ENCODE peak calls at places on chromosome 14, in six cellular contexts. U is HCT116, Y is GM12878, M is heart left ventricle, D is spleen, W is A549. F is an unnamed sample. For H3K9me3, the result is how much of the 10 kb centered on the place peaks cover.

GRCh38 chr14:59482471-59483331 is 1.5 kb downstream of the L3HYPDH start:
- DNase-seq in U (peak), M (no peak), Y (no peak), W (peak), D (no peak), F (peak)

GRCh38 chr14:22641851-22642250 is 2.3 kb downstream of the OR6J1 start:
- DNase-seq in U (no peak), W (peak), M (no peak), Y (no peak), D (no peak), F (no peak)

GRCh38 chr14:67186369-67186768 is 2.9 kb upstream of the GARIN2 start:
- DNase-seq in U (no peak), W (no peak), Y (no peak), D (no peak), M (no peak), F (no peak)

GRCh38 chr14:45699451-45699850 is 446.4 kb upstream of the MIS18BP1 start:
- DNase-seq in Y (no peak), M (no peak), D (no peak), U (no peak), W (no peak), F (no peak)

GRCh38 chr14:92252291-92252690 is 70.7 kb upstream of the SLC24A4 start:
- DNase-seq in W (no peak), Y (no peak), M (no peak), U (no peak), D (no peak), F (peak)

GRCh38 chr14:105474478-105475268 is at the start of gene CRIP2:
- DNase-seq in Y (no peak), U (no peak), W (peak), D (no peak), M (peak), F (no peak)

GRCh38 chr14:55701638-55702037 is 121.6 kb downstream of the KTN1 start:
- DNase-seq in Y (peak), U (no peak), W (no peak), D (no peak), M (no peak), F (no peak)

GRCh38 chr14:49691031-49691430 is 1.9 kb upstream of the KLHDC1 start:
- DNase-seq in M (no peak), D (no peak), U (no peak), W (no peak), Y (no peak), F (no peak)

GRCh38 chr14:68549057-68549421 is 243.8 kb downstream of the ZFP36L1 start:
- DNase-seq in Y (no peak), M (no peak), U (peak), W (peak), D (no peak), F (peak)

GRCh38 chr14:95681153-95681552 is 5.1 kb upstream of the TCL1B start:
- DNase-seq in Y (no peak), D (no peak), M (no peak), W (no peak), U (no peak), F (peak)

GRCh38 chr14:104284107-104284592 is 145.8 kb downstream of the KIF26A start:
- DNase-seq in W (no peak), Y (no peak), M (peak), U (no peak), D (peak), F (no peak)

GRCh38 chr14:48430805-48431204 is 755.4 kb upstream of the MDGA2 start:
- DNase-seq in Y (no peak), D (peak), M (no peak), U (no peak), W (no peak), F (no peak)

GRCh38 chr14:77603654-77604270 is 12.7 kb downstream of the SPTLC2 start:
- DNase-seq in M (peak), U (no peak), D (no peak), W (peak), Y (no peak), F (peak)

GRCh38 chr14:102929349-102930137 is 7.1 kb downstream of the AMN start:
- DNase-seq in D (no peak), U (no peak), Y (no peak), W (no peak), M (no peak), F (no peak)

GRCh38 chr14:41072776-41073175 is 533.9 kb upstream of the LRFN5 start:
- DNase-seq in U (no peak), W (no peak), D (no peak), M (no peak), Y (no peak), F (no peak)

GRCh38 chr14:21090194-21090939 is 8.1 kb downstream of the ZNF219 start:
- DNase-seq in D (peak), W (peak), U (no peak), M (no peak), Y (no peak), F (no peak)

GRCh38 chr14:60656755-60657608 is 7.7 kb upstream of the SIX1 start:
- DNase-seq in W (peak), Y (peak), M (peak), D (peak), U (no peak), F (peak)

GRCh38 chr14:52000019-52000582 is 10.8 kb downstream of the RTRAF start:
- DNase-seq in Y (no peak), U (no peak), M (no peak), W (no peak), D (no peak), F (no peak)

GRCh38 chr14:63510538-63510937 is 32.6 kb downstream of the PPP2R5E start:
- DNase-seq in W (no peak), U (no peak), D (no peak), M (no peak), Y (peak), F (no peak)

GRCh38 chr14:90780519-90780918 is 35.7 kb downstream of the TTC7B start:
- DNase-seq in W (no peak), D (peak), M (no peak), Y (no peak), U (no peak), F (no peak)

GRCh38 chr14:64721391-64721791 is 17.2 kb downstream of the PLEKHG3 start:
- DNase-seq in U (no peak), Y (no peak), M (peak), D (peak), W (no peak), F (peak)
- H3K9me3 ChIP-seq in U (under half), Y (under half), M (under half), D (under half), W (under half), F (under half)

GRCh38 chr14:94021416-94022157 is 4.6 kb upstream of the OTUB2 start:
- DNase-seq in Y (no peak), D (no peak), W (no peak), M (no peak), U (no peak), F (no peak)
- TF ChIP-seq POLR2A in Y (no peak), D (no peak), W (no peak), M (no peak), U (no peak), F (no peak)

DNA sequence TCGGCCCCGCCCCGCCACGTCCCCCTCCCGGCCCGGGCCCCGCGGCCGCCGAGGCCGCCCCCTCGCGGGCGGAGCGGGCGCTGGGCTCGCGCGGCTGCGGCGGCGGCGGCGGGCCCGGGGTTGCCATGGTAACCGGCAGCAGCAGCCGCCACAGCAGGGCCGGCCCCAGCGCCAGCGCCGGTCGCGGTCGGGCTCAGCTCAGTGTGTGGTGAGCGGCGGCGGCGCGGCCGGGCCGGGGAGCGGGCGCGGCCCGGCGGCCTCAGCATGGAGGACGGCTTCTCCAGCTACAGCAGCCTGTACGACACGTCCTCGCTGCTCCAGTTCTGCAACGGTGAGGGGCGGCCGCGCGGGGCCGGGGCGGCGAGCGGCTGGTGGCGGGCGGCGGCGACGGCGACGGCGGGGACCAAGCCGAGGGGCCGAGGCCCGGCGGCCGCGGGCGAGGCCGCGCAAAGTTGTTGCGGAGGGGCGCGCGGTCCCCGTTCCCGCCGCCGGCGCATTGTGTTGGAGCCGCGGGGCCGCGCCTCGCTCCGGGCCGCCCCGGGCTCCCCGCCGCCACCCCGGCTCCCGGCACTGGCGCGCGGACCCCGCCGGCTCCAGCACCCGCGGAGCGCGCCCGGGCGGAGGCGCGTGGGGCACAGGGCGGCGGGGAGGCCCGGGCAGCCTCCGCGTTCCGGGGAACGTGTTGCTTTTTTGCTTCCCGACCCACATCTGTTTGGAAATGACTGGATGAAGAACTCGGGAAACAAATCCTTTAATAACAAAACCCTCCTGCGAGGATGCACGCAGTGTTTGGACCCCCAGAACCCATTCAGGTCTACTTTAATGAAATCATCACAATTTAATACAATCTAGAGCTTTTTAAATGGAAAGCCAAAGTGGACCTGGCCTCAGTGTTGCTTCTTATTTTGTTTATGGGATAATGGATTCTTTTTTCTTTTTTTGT is at the start of gene EML1:
- DNase-seq in W (peak), D (peak), U (peak), Y (no peak), M (peak), F (peak)
- TF ChIP-seq CTCF in W (peak), D (no peak), U (no peak), Y (no peak), M (no peak), F (peak)

DNA sequence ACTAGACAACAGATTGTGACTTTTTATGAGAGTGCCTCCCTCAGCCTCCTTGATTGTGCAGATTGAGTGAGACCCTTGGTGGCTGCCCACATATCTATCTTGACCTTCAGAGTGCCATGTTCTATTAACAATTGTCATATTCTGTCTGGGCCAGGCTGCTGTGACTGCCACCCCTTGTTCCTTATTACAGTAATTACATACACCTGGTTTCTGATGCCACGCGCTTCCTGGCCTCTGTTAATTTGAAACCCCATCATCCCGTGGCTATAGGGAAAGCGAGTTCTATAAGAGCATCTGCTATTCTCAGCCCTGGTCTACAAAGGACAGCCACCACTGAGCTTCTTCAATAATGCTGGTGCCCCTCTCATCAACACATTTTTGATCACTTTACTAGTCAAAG is 228.7 kb downstream of the PCNX1 start:
- DNase-seq in W (no peak), D (no peak), M (no peak), Y (no peak), U (no peak), F (peak)
- H3K9me3 ChIP-seq in W (under half), D (under half), M (under half), Y (under half), U (under half), F (under half)

GRCh38 chr14:94388027-94388895 is at the start of gene SERPINA1:
- DNase-seq in U (no peak), D (no peak), M (no peak), Y (no peak), W (no peak), F (no peak)
- TF ChIP-seq POLR2A in U (no peak), D (no peak), M (no peak), Y (no peak), W (no peak), F (no peak)

DNA sequence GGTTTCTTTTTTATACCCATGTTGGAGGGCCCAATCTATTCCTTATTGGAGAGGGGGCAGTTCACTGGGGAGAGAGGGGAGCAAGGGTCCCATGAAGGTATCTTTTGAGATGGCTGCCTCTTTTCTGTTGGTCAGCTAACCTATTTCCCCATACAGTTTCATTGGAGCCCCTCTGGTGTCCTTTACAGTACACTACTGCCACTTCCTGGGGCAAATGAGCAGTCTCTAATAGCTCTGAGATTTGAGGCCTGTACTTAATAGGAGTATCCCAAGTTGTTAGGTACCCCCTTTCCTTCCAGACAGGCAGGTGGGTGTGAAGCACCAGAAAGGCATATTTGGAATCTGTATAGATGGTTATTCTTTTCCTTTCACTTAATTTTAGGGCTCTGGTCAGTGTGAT is 41.3 kb upstream of the RNU6-8 start:
- DNase-seq in M (no peak), W (no peak), D (no peak), U (no peak), Y (no peak), F (no peak)
- TF ChIP-seq CTCF in M (no peak), W (peak), D (no peak), U (peak), Y (no peak), F (no peak)

F was measured in testis.